ENCODE peak calls at places on chromosomes 5 and 9, in nine cellular contexts. C is A673, J is bronchial epithelial cell, P is A549, H is AG04450, X is stomach, A is BE2C, M is cardiac fibroblast, W is AG09319. Q is an unnamed sample.

GRCh38 chr5:141782991-141783598 is 95.1 kb downstream of the PCDH1 start:
- DNase-seq in P (peak), M (no peak), H (no peak), W (no peak), J (no peak), C (no peak), A (no peak), X (no peak), Q (no peak)

GRCh38 chr5:130471-131175 is 38.7 kb downstream of the PLEKHG4B start:
- DNase-seq in H (peak), W (no peak), M (peak), P (no peak), A (no peak), C (no peak), J (peak), X (no peak), Q (no peak)

GRCh38 chr5:36384845-36385244 is 83.1 kb upstream of the RANBP3L start:
- DNase-seq in W (no peak), A (no peak), C (no peak), J (no peak), P (no peak), H (no peak), M (no peak), X (no peak), Q (no peak)

GRCh38 chr5:170752257-170753215 is 31.0 kb upstream of the GABRP start:
- DNase-seq in M (no peak), W (no peak), C (no peak), H (no peak), A (peak), X (no peak), J (peak), P (no peak), Q (no peak)

GRCh38 chr5:175856408-175856807 is 15.0 kb upstream of the CPLX2 start:
- DNase-seq in X (no peak), C (no peak), H (no peak), P (no peak), A (no peak), J (no peak), W (no peak), M (no peak), Q (no peak)

GRCh38 chr9:69857131-69857530 is 36.5 kb downstream of the CFAP95 start:
- DNase-seq in M (peak), W (no peak), J (peak), H (no peak), P (no peak), X (no peak), C (no peak), A (no peak), Q (no peak)

GRCh38 chr5:105952875-105953274 is 1717.9 kb downstream of the EFNA5 start:
- DNase-seq in W (no peak), P (no peak), M (peak), X (no peak), J (peak), A (peak), H (no peak), C (peak), Q (no peak)

GRCh38 chr9:69996947-69997346 is 46.7 kb upstream of the MAMDC2 start:
- DNase-seq in A (no peak), C (no peak), H (no peak), X (no peak), P (no peak), M (peak), J (peak), W (no peak), Q (no peak)

GRCh38 chr5:55557123-55557522 is 22.4 kb upstream of the PLPP1 start:
- DNase-seq in X (no peak), A (no peak), M (no peak), P (no peak), H (no peak), J (no peak), C (no peak), W (no peak), Q (no peak)

GRCh38 chr5:114360816-114361723 is 800 bp upstream of the KCNN2 start:
- DNase-seq in A (peak), W (no peak), J (no peak), C (peak), X (no peak), P (peak), M (no peak), H (no peak), Q (peak)

GRCh38 chr5:168995024-168995423 is 305.9 kb downstream of the SLIT3 start:
- DNase-seq in J (no peak), X (no peak), C (no peak), W (no peak), H (no peak), P (peak), A (no peak), M (no peak), Q (no peak)

GRCh38 chr5:137733011-137733410 is 2.9 kb downstream of the KLHL3 start:
- DNase-seq in H (no peak), C (no peak), M (no peak), X (no peak), W (no peak), J (peak), A (no peak), P (no peak), Q (no peak)

GRCh38 chr9:4603830-4604229 is 58.3 kb upstream of the PLPP6 start:
- DNase-seq in A (no peak), W (no peak), P (no peak), J (no peak), M (no peak), X (no peak), H (no peak), C (no peak), Q (no peak)

GRCh38 chr9:4600363-4600762 is 61.7 kb upstream of the PLPP6 start:
- DNase-seq in A (no peak), X (no peak), C (no peak), J (no peak), P (no peak), M (no peak), H (no peak), W (no peak), Q (no peak)

DNA sequence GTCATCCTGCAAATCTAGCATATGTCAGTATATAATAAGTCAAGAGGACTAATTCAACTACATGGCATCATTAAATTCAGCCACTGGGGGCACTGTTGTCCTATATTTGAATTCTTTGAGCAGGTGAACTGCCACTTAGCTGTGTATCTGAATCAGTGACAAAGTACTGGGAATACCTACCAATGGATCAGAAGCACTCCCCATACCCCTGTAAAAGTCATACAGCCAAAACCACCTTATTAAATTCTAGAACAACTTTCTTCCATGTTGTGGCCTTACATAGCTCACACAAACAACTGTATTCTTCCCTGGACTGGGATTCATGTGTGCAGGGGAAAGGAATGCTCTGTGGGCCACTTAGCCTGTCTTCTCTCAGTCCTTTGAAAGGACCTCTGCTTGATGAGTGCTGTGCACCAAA is 57.4 kb upstream of the PLPP6 start:
- DNase-seq in C (peak), J (peak), M (peak), X (peak), W (peak), P (peak), H (peak), A (peak), Q (no peak)
- TF ChIP-seq CTCF in C (peak), J (peak), M (peak), X (peak), W (peak), P (peak), H (peak), A (peak), Q (peak)

GRCh38 chr5:148586796-148587195 is 67.5 kb downstream of the HTR4 start:
- DNase-seq in A (no peak), H (no peak), W (no peak), M (no peak), J (no peak), P (no peak), C (no peak), X (no peak), Q (no peak)
- TF ChIP-seq CTCF in A (no peak), H (no peak), W (no peak), M (no peak), J (no peak), P (no peak), C (no peak), X (no peak), Q (no peak)

GRCh38 chr9:95003694-95004451 is 277.4 kb downstream of the AOPEP start:
- DNase-seq in M (peak), A (peak), C (peak), J (no peak), W (no peak), P (peak), X (peak), H (no peak), Q (peak)
- TF ChIP-seq CTCF in M (peak), A (peak), C (no peak), J (no peak), W (no peak), P (no peak), X (no peak), H (peak), Q (no peak)

GRCh38 chr9:7402704-7403389 is 396.7 kb downstream of the DMAC1 start:
- DNase-seq in C (no peak), A (no peak), M (peak), H (no peak), W (no peak), J (no peak), X (no peak), P (no peak), Q (no peak)
- TF ChIP-seq CTCF in C (no peak), A (no peak), M (no peak), H (no peak), W (no peak), J (no peak), X (no peak), P (no peak), Q (no peak)

GRCh38 chr5:33184367-33184766 is 256.4 kb upstream of the TARS1 start:
- DNase-seq in H (no peak), M (no peak), X (no peak), C (no peak), P (no peak), W (no peak), A (no peak), J (no peak), Q (no peak)

DNA sequence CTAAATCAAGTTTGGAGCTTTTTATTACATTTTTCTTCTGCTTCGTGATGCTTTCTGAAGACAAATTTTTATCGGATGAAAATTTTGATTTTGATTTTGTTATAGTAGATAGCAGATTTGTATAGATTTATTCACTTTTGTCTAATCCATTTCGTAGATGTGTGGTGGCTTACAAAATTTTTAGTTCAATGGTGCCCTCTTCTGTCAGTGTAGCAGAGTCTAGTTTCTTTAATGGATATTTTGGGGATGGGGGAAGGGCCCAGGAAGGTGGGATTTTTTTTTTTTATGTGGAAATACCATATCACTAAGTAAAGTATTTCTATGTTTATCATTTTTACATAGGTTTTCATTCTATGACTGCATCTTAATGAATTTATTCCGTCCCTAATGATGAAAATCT is 259.9 kb upstream of the TARS1 start:
- DNase-seq in P (peak), W (peak), C (peak), M (peak), A (no peak), H (peak), J (peak), X (no peak), Q (no peak)
- TF ChIP-seq CTCF in P (peak), W (peak), C (peak), M (peak), A (peak), H (peak), J (peak), X (no peak), Q (peak)

GRCh38 chr9:101738566-101739183 is at the start of gene GRIN3A:
- DNase-seq in W (no peak), H (no peak), X (no peak), A (peak), M (peak), J (no peak), P (peak), C (peak), Q (peak)
- TF ChIP-seq CTCF in W (no peak), H (no peak), X (no peak), A (peak), M (no peak), J (no peak), P (no peak), C (peak), Q (no peak)

Q was measured in upper lobe of right lung.